ENCODE peak calls at places on chromosomes 3 and 15, in four cellular contexts. One of them, this sample, is unnamed.

GRCh38 chr3:178684881-178685590 is 148.8 kb downstream of the KCNMB2 start:
- DNase-seq in cardiac muscle cell: no peak
- DNase-seq in transverse colon: no peak
- DNase-seq in foreskin fibroblast: no peak
- DNase-seq in this sample: no peak

GRCh38 chr3:108448593-108448992 is 61.8 kb downstream of the MYH15 start:
- DNase-seq in foreskin fibroblast: no peak
- DNase-seq in cardiac muscle cell: no peak
- DNase-seq in transverse colon: no peak
- DNase-seq in this sample: no peak

GRCh38 chr3:60133269-60133877 is 1083.5 kb upstream of the CFAP20DC start:
- DNase-seq in cardiac muscle cell: no peak
- DNase-seq in foreskin fibroblast: no peak
- DNase-seq in transverse colon: no peak
- DNase-seq in this sample: no peak

GRCh38 chr3:170470063-170471006 is 51.7 kb downstream of the CLDN11 start:
- DNase-seq in cardiac muscle cell: no peak
- DNase-seq in transverse colon: no peak
- DNase-seq in foreskin fibroblast: peak; percentile 77
- DNase-seq in this sample: peak; percentile 85

GRCh38 chr15:74179101-74179841 is 5.8 kb downstream of the ISLR start:
- DNase-seq in cardiac muscle cell: peak; percentile 98
- DNase-seq in transverse colon: peak; percentile 27
- DNase-seq in foreskin fibroblast: peak; percentile 97
- DNase-seq in this sample: peak; percentile 89

GRCh38 chr15:76904461-76905012 is 603 bp downstream of the SCAPER start:
- DNase-seq in cardiac muscle cell: peak; percentile 24
- DNase-seq in foreskin fibroblast: peak; percentile 41
- DNase-seq in transverse colon: peak; percentile 36
- DNase-seq in this sample: peak; percentile 27

GRCh38 chr15:83569341-83569740 is 84.6 kb upstream of the ADAMTSL3 start:
- DNase-seq in cardiac muscle cell: no peak
- DNase-seq in transverse colon: no peak
- DNase-seq in foreskin fibroblast: no peak
- DNase-seq in this sample: no peak

GRCh38 chr3:182843478-182843877 is 50.2 kb downstream of the ATP11B start:
- DNase-seq in transverse colon: no peak
- DNase-seq in foreskin fibroblast: peak; percentile 50
- DNase-seq in cardiac muscle cell: no peak
- DNase-seq in this sample: peak; percentile 30

GRCh38 chr3:158313344-158313927 is 203.5 kb downstream of the RSRC1 start:
- DNase-seq in foreskin fibroblast: peak; percentile 61
- DNase-seq in cardiac muscle cell: peak; percentile 53
- DNase-seq in transverse colon: no peak
- DNase-seq in this sample: peak; percentile 48

GRCh38 chr3:40588406-40588805 is 63.6 kb downstream of the ZNF621 start:
- DNase-seq in transverse colon: peak; percentile 31
- DNase-seq in foreskin fibroblast: no peak
- DNase-seq in cardiac muscle cell: no peak
- DNase-seq in this sample: no peak

GRCh38 chr3:46496745-46497555 is 826 bp upstream of the RTP3 start:
- DNase-seq in foreskin fibroblast: peak; percentile 31
- DNase-seq in transverse colon: peak; percentile 52
- DNase-seq in cardiac muscle cell: peak; percentile 21
- DNase-seq in this sample: no peak

GRCh38 chr15:39786444-39787056 is 3.9 kb upstream of the FSIP1 start:
- DNase-seq in foreskin fibroblast: peak; percentile 78
- DNase-seq in cardiac muscle cell: peak; percentile 79
- DNase-seq in transverse colon: no peak
- DNase-seq in this sample: peak; percentile 72

GRCh38 chr15:58988011-58988785 is 735 bp downstream of the RNF111 start:
- DNase-seq in transverse colon: peak; percentile 76
- DNase-seq in cardiac muscle cell: peak; percentile 62
- DNase-seq in foreskin fibroblast: peak; percentile 75
- DNase-seq in this sample: peak; percentile 36

GRCh38 chr3:52298147-52299098 is 10.8 kb downstream of the GLYCTK start:
- DNase-seq in cardiac muscle cell: no peak
- DNase-seq in transverse colon: no peak
- DNase-seq in foreskin fibroblast: peak; percentile 32
- DNase-seq in this sample: no peak

GRCh38 chr3:195001261-195001660 is 269.7 kb downstream of the XXYLT1 start:
- DNase-seq in foreskin fibroblast: no peak
- DNase-seq in transverse colon: no peak
- DNase-seq in cardiac muscle cell: no peak
- DNase-seq in this sample: no peak

GRCh38 chr15:57994468-57995154 is 70.9 kb downstream of the ALDH1A2 start:
- DNase-seq in foreskin fibroblast: peak; percentile 75
- DNase-seq in transverse colon: no peak
- DNase-seq in cardiac muscle cell: no peak
- DNase-seq in this sample: peak; percentile 31

GRCh38 chr15:63892794-63893441 is 59.2 kb upstream of the HERC1 start:
- DNase-seq in transverse colon: peak; percentile 59
- DNase-seq in foreskin fibroblast: no peak
- DNase-seq in cardiac muscle cell: no peak
- DNase-seq in this sample: no peak

GRCh38 chr15:91866371-91866905 is 12.9 kb downstream of the SLCO3A1 start:
- DNase-seq in cardiac muscle cell: peak; percentile 43
- DNase-seq in transverse colon: no peak
- DNase-seq in foreskin fibroblast: no peak
- DNase-seq in this sample: peak; percentile 79

GRCh38 chr15:44712108-44713005 is 1.0 kb downstream of the B2M start:
- DNase-seq in transverse colon: peak; percentile 80
- DNase-seq in foreskin fibroblast: peak; percentile 89
- DNase-seq in cardiac muscle cell: peak; percentile 92
- DNase-seq in this sample: peak; percentile 92

GRCh38 chr3:143973352-143974021 is 1.9 kb downstream of the DIPK2A start:
- DNase-seq in foreskin fibroblast: peak; percentile 61
- DNase-seq in transverse colon: peak; percentile 10
- DNase-seq in cardiac muscle cell: peak; percentile 36
- DNase-seq in this sample: peak; percentile 46

GRCh38 chr3:2810723-2811122 is 299.5 kb downstream of the IL5RA start:
- DNase-seq in cardiac muscle cell: no peak
- DNase-seq in transverse colon: no peak
- DNase-seq in foreskin fibroblast: no peak
- DNase-seq in this sample: no peak

GRCh38 chr15:90859234-90860131 is 8.9 kb upstream of the FURIN start:
- DNase-seq in cardiac muscle cell: peak; percentile 8
- DNase-seq in transverse colon: no peak
- DNase-seq in foreskin fibroblast: peak; percentile 19
- DNase-seq in this sample: no peak

GRCh38 chr15:101062471-101063171 is 143.5 kb downstream of the LRRK1 start:
- DNase-seq in cardiac muscle cell: no peak
- DNase-seq in foreskin fibroblast: no peak
- DNase-seq in transverse colon: peak; percentile 18
- DNase-seq in this sample: no peak

GRCh38 chr3:55013145-55013544 is 85.3 kb upstream of the LRTM1 start:
- DNase-seq in foreskin fibroblast: peak; percentile 58
- DNase-seq in transverse colon: no peak
- DNase-seq in cardiac muscle cell: peak; percentile 52
- DNase-seq in this sample: peak; percentile 67

GRCh38 chr3:196163687-196164493 is 47.3 kb downstream of the ZDHHC19 start:
- DNase-seq in transverse colon: peak; percentile 51
- DNase-seq in cardiac muscle cell: peak; percentile 27
- DNase-seq in foreskin fibroblast: no peak
- DNase-seq in this sample: peak; percentile 15

GRCh38 chr3:118213892-118214291 is 820.8 kb downstream of the IGSF11 start:
- DNase-seq in cardiac muscle cell: no peak
- DNase-seq in transverse colon: no peak
- DNase-seq in foreskin fibroblast: no peak
- DNase-seq in this sample: no peak

GRCh38 chr15:80512729-80513670 is 108.8 kb downstream of the ARNT2 start:
- DNase-seq in cardiac muscle cell: peak; percentile 25
- DNase-seq in foreskin fibroblast: peak; percentile 56
- DNase-seq in transverse colon: no peak
- DNase-seq in this sample: peak; percentile 56

GRCh38 chr3:48190911-48191310 is 2.7 kb upstream of the CDC25A start:
- DNase-seq in foreskin fibroblast: no peak
- DNase-seq in cardiac muscle cell: no peak
- DNase-seq in transverse colon: no peak
- DNase-seq in this sample: no peak

GRCh38 chr3:129610276-129610675 is 3.8 kb upstream of the PLXND1 start:
- DNase-seq in transverse colon: no peak
- DNase-seq in foreskin fibroblast: no peak
- DNase-seq in cardiac muscle cell: no peak
- DNase-seq in this sample: no peak

GRCh38 chr3:129611446-129611800 is 4.9 kb upstream of the PLXND1 start:
- DNase-seq in foreskin fibroblast: no peak
- DNase-seq in transverse colon: no peak
- DNase-seq in cardiac muscle cell: no peak
- DNase-seq in this sample: no peak

GRCh38 chr3:129613205-129613740 is 6.8 kb upstream of the PLXND1 start:
- DNase-seq in transverse colon: no peak
- DNase-seq in foreskin fibroblast: no peak
- DNase-seq in cardiac muscle cell: no peak
- DNase-seq in this sample: no peak

GRCh38 chr3:129612350-129613204 is 6.1 kb upstream of the PLXND1 start:
- DNase-seq in transverse colon: no peak
- DNase-seq in foreskin fibroblast: peak; percentile 70
- DNase-seq in cardiac muscle cell: no peak
- DNase-seq in this sample: no peak

DNA sequence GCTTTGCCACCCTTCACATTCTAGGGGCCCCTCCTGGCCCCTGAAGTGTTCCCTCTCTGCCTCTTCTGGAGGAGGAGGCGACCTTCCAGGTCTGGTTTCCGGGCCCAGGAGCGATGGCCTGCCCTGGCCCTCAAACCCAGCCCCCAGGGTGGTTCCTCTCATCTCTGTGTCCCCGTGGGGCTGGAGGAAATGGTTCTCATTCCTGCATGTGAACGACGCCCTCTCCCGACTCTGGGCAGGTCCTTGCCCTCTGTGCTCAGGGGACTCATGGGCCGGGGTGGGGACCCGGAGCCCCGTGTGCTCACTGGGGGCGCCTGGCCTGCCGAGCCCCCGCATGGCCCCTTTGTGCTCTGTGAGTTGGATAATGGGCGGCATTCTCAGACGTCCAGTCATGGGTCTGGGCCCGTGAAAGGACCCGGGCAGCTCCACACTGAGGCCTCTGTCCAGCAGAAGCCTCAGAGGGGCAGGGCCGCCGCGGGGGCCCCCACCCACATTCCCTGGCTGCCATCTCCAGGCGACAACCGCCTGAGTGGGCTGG is 5.4 kb upstream of the PLXND1 start:
- DNase-seq in cardiac muscle cell: peak; percentile 53
- DNase-seq in foreskin fibroblast: peak; percentile 64
- DNase-seq in transverse colon: no peak
- DNase-seq in this sample: no peak
- H3K4me3 ChIP-seq in cardiac muscle cell: no peak overlapping the region
- H3K4me3 ChIP-seq in foreskin fibroblast: no peak overlapping the region
- H3K4me3 ChIP-seq in transverse colon: no peak overlapping the region
- H3K4me3 ChIP-seq in this sample: no peak overlapping the region

GRCh38 chr3:56985460-56986327 is 74.8 kb upstream of the SPATA12 start:
- DNase-seq in foreskin fibroblast: peak; percentile 87
- DNase-seq in transverse colon: no peak
- DNase-seq in cardiac muscle cell: peak; percentile 53
- DNase-seq in this sample: peak; percentile 74
- TF ChIP-seq CTCF in foreskin fibroblast: peak; percentile 14
- TF ChIP-seq CTCF in transverse colon: no peak
- TF ChIP-seq CTCF in cardiac muscle cell: peak; percentile 13
- TF ChIP-seq CTCF in this sample: peak; percentile 26

GRCh38 chr3:71680588-71680987 is 44.6 kb downstream of the EIF4E3 start:
- DNase-seq in cardiac muscle cell: peak; percentile 65
- DNase-seq in transverse colon: no peak
- DNase-seq in foreskin fibroblast: peak; percentile 78
- DNase-seq in this sample: peak; percentile 79

GRCh38 chr3:71684752-71685151 is 40.5 kb downstream of the EIF4E3 start:
- DNase-seq in cardiac muscle cell: peak; percentile 84
- DNase-seq in foreskin fibroblast: peak; percentile 87
- DNase-seq in transverse colon: no peak
- DNase-seq in this sample: peak; percentile 88

GRCh38 chr3:71685686-71686085 is 39.5 kb downstream of the EIF4E3 start:
- DNase-seq in transverse colon: no peak
- DNase-seq in cardiac muscle cell: no peak
- DNase-seq in foreskin fibroblast: no peak
- DNase-seq in this sample: no peak

GRCh38 chr3:71684046-71684730 is 41.0 kb downstream of the EIF4E3 start:
- DNase-seq in cardiac muscle cell: no peak
- DNase-seq in foreskin fibroblast: no peak
- DNase-seq in transverse colon: no peak
- DNase-seq in this sample: no peak

GRCh38 chr3:71681224-71681668 is 44.0 kb downstream of the EIF4E3 start:
- DNase-seq in foreskin fibroblast: peak; percentile 89
- DNase-seq in transverse colon: peak; percentile 63
- DNase-seq in cardiac muscle cell: peak; percentile 89
- DNase-seq in this sample: peak; percentile 86
- H3K4me3 ChIP-seq in foreskin fibroblast: peak overlapping the region; percentile 37
- H3K4me3 ChIP-seq in transverse colon: no peak overlapping the region
- H3K4me3 ChIP-seq in cardiac muscle cell: no peak overlapping the region
- H3K4me3 ChIP-seq in this sample: no peak overlapping the region

GRCh38 chr3:21786454-21786829 is 35.4 kb upstream of the ZNF385D start:
- DNase-seq in foreskin fibroblast: no peak
- DNase-seq in cardiac muscle cell: no peak
- DNase-seq in transverse colon: no peak
- DNase-seq in this sample: no peak
- TF ChIP-seq CTCF in foreskin fibroblast: no peak
- TF ChIP-seq CTCF in cardiac muscle cell: no peak
- TF ChIP-seq CTCF in transverse colon: no peak
- TF ChIP-seq CTCF in this sample: no peak

GRCh38 chr15:34496616-34497015 is 59.0 kb upstream of the GOLGA8A start:
- DNase-seq in cardiac muscle cell: no peak
- DNase-seq in foreskin fibroblast: no peak
- DNase-seq in transverse colon: no peak
- DNase-seq in this sample: no peak
- H3K4me3 ChIP-seq in cardiac muscle cell: no peak overlapping the region
- H3K4me3 ChIP-seq in foreskin fibroblast: no peak overlapping the region
- H3K4me3 ChIP-seq in transverse colon: no peak overlapping the region
- H3K4me3 ChIP-seq in this sample: no peak overlapping the region

GRCh38 chr3:10703875-10704274 is 112.2 kb upstream of the SLC6A11 start:
- DNase-seq in transverse colon: no peak
- DNase-seq in foreskin fibroblast: peak; percentile 17
- DNase-seq in cardiac muscle cell: peak; percentile 45
- DNase-seq in this sample: peak; percentile 10
- TF ChIP-seq CTCF in transverse colon: no peak
- TF ChIP-seq CTCF in foreskin fibroblast: peak; percentile 6
- TF ChIP-seq CTCF in cardiac muscle cell: peak; percentile 42
- TF ChIP-seq CTCF in this sample: peak; percentile 6

This sample was measured in fibroblast of mammary gland.